ENCODE peak calls at places on chromosomes 7 and 10, in nine cellular contexts. E, I, F, N, C, V, Y, X and G are unnamed samples.

GRCh38 chr7:69864283-69864682 is 266.0 kb downstream of the AUTS2 start:
- DNase-seq in V (no peak), F (no peak), I (no peak), N (peak), X (no peak), Y (no peak), C (no peak), E (no peak), G (no peak)

GRCh38 chr7:104431930-104432329 is 103.5 kb downstream of the LHFPL3 start:
- DNase-seq in N (no peak), X (no peak), V (no peak), E (no peak), I (no peak), C (no peak), Y (no peak), F (peak), G (no peak)

GRCh38 chr7:26681819-26682418 is 182.5 kb downstream of the SKAP2 start:
- DNase-seq in C (peak), N (peak), X (peak), I (peak), F (no peak), Y (no peak), V (peak), E (no peak), G (peak)

GRCh38 chr7:2248984-2249694 is 7.1 kb downstream of the NUDT1 start:
- DNase-seq in F (peak), C (no peak), E (peak), I (peak), N (no peak), Y (peak), X (no peak), V (peak), G (no peak)

GRCh38 chr7:44973610-44974401 is 5.0 kb downstream of the MYO1G start:
- DNase-seq in V (peak), F (peak), N (peak), E (no peak), I (no peak), Y (no peak), C (peak), X (no peak), G (peak)

GRCh38 chr10:52440612-52441285 is 126.7 kb downstream of the DKK1 start:
- DNase-seq in N (no peak), F (peak), C (no peak), Y (no peak), I (no peak), V (peak), E (no peak), X (no peak), G (no peak)

GRCh38 chr10:20970044-20970443 is 72.9 kb upstream of the NEBL start:
- DNase-seq in Y (no peak), X (no peak), F (no peak), V (peak), E (no peak), N (no peak), I (no peak), C (peak), G (no peak)

GRCh38 chr7:151245360-151246160 is 2.9 kb downstream of the SMARCD3 start:
- DNase-seq in E (no peak), V (peak), C (peak), X (peak), F (peak), Y (no peak), N (peak), I (no peak), G (peak)

GRCh38 chr7:115910541-115911164 is 119.9 kb downstream of the TFEC start:
- DNase-seq in X (peak), V (peak), N (peak), C (peak), F (no peak), I (peak), E (no peak), Y (no peak), G (peak)

GRCh38 chr7:54542920-54543539 is 855 bp downstream of the VSTM2A start:
- DNase-seq in Y (no peak), V (peak), F (peak), E (no peak), I (peak), C (no peak), N (no peak), X (peak), G (no peak)

GRCh38 chr10:47087667-47088066 is 176.4 kb downstream of the PTPN20 start:
- DNase-seq in N (no peak), X (no peak), Y (no peak), C (no peak), E (no peak), V (no peak), F (no peak), I (no peak), G (no peak)

GRCh38 chr7:157622408-157623221 is 285.8 kb downstream of the DNAJB6 start:
- DNase-seq in X (no peak), E (no peak), F (no peak), Y (no peak), C (no peak), N (no peak), V (no peak), I (no peak), G (no peak)

GRCh38 chr10:26274391-26274790 is 57.8 kb downstream of the GAD2 start:
- DNase-seq in Y (no peak), N (no peak), I (no peak), E (no peak), V (no peak), X (no peak), C (no peak), F (no peak), G (no peak)

GRCh38 chr7:87342231-87342630 is 3.2 kb upstream of the CROT start:
- DNase-seq in E (no peak), X (no peak), V (no peak), N (no peak), C (no peak), I (no peak), Y (no peak), F (no peak), G (no peak)

GRCh38 chr7:92823042-92823441 is 13.3 kb downstream of the CDK6 start:
- DNase-seq in Y (no peak), V (no peak), F (no peak), X (no peak), C (no peak), N (no peak), I (no peak), E (no peak), G (no peak)

GRCh38 chr7:107463139-107464078 is 6.4 kb upstream of the GPR22 start:
- DNase-seq in E (peak), Y (peak), X (peak), F (peak), C (peak), I (peak), V (peak), N (peak), G (peak)

GRCh38 chr10:69972951-69973350 is 79.7 kb upstream of the MACROH2A2 start:
- DNase-seq in C (no peak), I (peak), V (no peak), Y (no peak), N (no peak), E (no peak), F (no peak), X (no peak), G (no peak)

GRCh38 chr7:81260152-81260551 is 341.3 kb upstream of the SEMA3C start:
- DNase-seq in N (no peak), F (no peak), X (no peak), Y (no peak), I (peak), V (no peak), C (no peak), E (no peak), G (no peak)

GRCh38 chr7:150962743-150963399 is 15.2 kb downstream of the KCNH2 start:
- DNase-seq in V (peak), E (peak), I (peak), Y (peak), C (peak), X (peak), N (peak), F (peak), G (peak)

GRCh38 chr7:106844286-106844997 is 20.6 kb upstream of the PIK3CG start:
- DNase-seq in V (no peak), X (no peak), I (no peak), Y (no peak), E (no peak), C (no peak), N (no peak), F (no peak), G (no peak)

GRCh38 chr7:142535123-142535779 is 214.0 kb upstream of the PRSS1 start:
- DNase-seq in E (no peak), C (peak), I (peak), N (peak), F (peak), Y (peak), X (peak), V (peak), G (peak)

GRCh38 chr10:48671914-48672595 is 12.6 kb upstream of the WDFY4 start:
- DNase-seq in F (no peak), C (peak), Y (no peak), V (no peak), E (no peak), N (no peak), X (no peak), I (no peak), G (peak)

GRCh38 chr10:60913657-60914056 is 30.3 kb downstream of the RHOBTB1 start:
- DNase-seq in E (no peak), Y (no peak), I (no peak), V (no peak), F (no peak), X (no peak), N (no peak), C (no peak), G (no peak)
- H3K27ac ChIP-seq in E (peak), Y (no peak), I (no peak), V (no peak), F (no peak), X (no peak), N (no peak), C (no peak), G (no peak)

GRCh38 chr10:104309980-104310978 is 28.0 kb downstream of the ITPRIP start:
- DNase-seq in X (no peak), N (no peak), C (no peak), Y (no peak), E (no peak), V (peak), I (peak), F (no peak), G (no peak)
- H3K27ac ChIP-seq in X (peak), N (no peak), C (no peak), Y (no peak), E (peak), V (no peak), I (peak), F (no peak), G (no peak)

GRCh38 chr7:98811299-98811698 is 58.5 kb downstream of the TMEM130 start:
- DNase-seq in F (no peak), V (no peak), N (no peak), I (no peak), E (no peak), C (no peak), Y (no peak), X (no peak), G (no peak)

GRCh38 chr7:98815313-98815712 is 54.5 kb downstream of the TMEM130 start:
- DNase-seq in X (no peak), Y (no peak), E (no peak), F (no peak), V (no peak), N (no peak), C (no peak), I (no peak), G (no peak)

GRCh38 chr7:98821348-98821747 is 48.5 kb downstream of the TMEM130 start:
- DNase-seq in X (no peak), N (no peak), E (no peak), V (no peak), Y (no peak), I (no peak), F (no peak), C (no peak), G (no peak)

GRCh38 chr7:98816925-98817710 is 52.7 kb downstream of the TMEM130 start:
- DNase-seq in Y (no peak), V (no peak), X (no peak), I (no peak), F (no peak), N (no peak), C (no peak), E (no peak), G (peak)

GRCh38 chr7:98816206-98816605 is 53.6 kb downstream of the TMEM130 start:
- DNase-seq in Y (no peak), X (no peak), V (no peak), F (no peak), N (no peak), I (no peak), E (no peak), C (no peak), G (peak)
- H3K27ac ChIP-seq in Y (no peak), X (no peak), V (no peak), F (no peak), N (no peak), I (no peak), E (no peak), C (no peak), G (no peak)

DNA sequence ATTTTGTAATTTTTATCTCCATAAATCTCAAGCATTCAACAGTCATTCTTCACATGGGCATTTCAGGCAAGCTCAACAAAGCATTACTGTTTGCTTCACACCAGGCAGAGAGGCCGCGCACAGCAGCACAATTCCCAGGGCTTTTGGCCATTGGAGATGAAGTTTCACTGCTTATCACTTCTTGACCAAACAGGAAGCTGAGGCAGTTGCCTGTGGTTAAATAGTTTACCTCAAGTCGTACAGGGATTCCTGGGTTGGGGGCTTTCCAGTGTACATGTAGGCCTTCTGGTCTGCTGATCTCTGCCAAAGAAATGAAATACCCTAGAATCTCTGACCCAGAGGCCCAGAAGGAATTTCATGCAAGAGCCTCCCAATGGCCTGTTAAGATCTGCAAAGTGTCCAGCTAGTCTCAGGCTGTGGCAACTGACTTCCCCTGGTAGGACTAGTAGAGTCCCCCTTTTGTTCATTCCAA is 11.2 kb upstream of the PRDX3 start:
- DNase-seq in Y (peak), E (no peak), X (no peak), I (peak), C (no peak), N (no peak), F (no peak), V (peak), G (no peak)
- H3K27ac ChIP-seq in Y (peak), E (no peak), X (no peak), I (peak), C (no peak), N (no peak), F (no peak), V (no peak), G (no peak)

GRCh38 chr10:133238066-133238804 is 580 bp downstream of the VENTX start:
- DNase-seq in C (no peak), X (no peak), E (no peak), I (no peak), V (no peak), N (no peak), Y (no peak), F (no peak), G (no peak)
- H3K27ac ChIP-seq in C (no peak), X (no peak), E (no peak), I (no peak), V (no peak), N (no peak), Y (no peak), F (no peak), G (no peak)